ENCODE peak calls at places on chromosomes 6 and 20, in eight cellular contexts. One of them, this sample, is unnamed.

GRCh38 chr6:164322533-164322932 is 908.0 kb downstream of the QKI start:
- DNase-seq in HCT116: no peak
- DNase-seq in spleen: no peak
- DNase-seq in tibial nerve: no peak
- DNase-seq in transverse colon: no peak
- DNase-seq in ovary: no peak
- DNase-seq in stomach: no peak
- DNase-seq in uterus: no peak
- DNase-seq in this sample: no peak

GRCh38 chr6:152450519-152450918 is 186.6 kb downstream of the SYNE1 start:
- DNase-seq in ovary: no peak
- DNase-seq in spleen: no peak
- DNase-seq in HCT116: no peak
- DNase-seq in stomach: no peak
- DNase-seq in uterus: no peak
- DNase-seq in tibial nerve: no peak
- DNase-seq in transverse colon: no peak
- DNase-seq in this sample: no peak

GRCh38 chr20:44113642-44113945 is 73.4 kb downstream of the JPH2 start:
- DNase-seq in stomach: no peak
- DNase-seq in transverse colon: no peak
- DNase-seq in spleen: no peak
- DNase-seq in ovary: no peak
- DNase-seq in uterus: no peak
- DNase-seq in tibial nerve: no peak
- DNase-seq in HCT116: no peak
- DNase-seq in this sample: no peak

GRCh38 chr6:52992980-52993379 is 2.1 kb downstream of the GSTA4 start:
- DNase-seq in uterus: no peak
- DNase-seq in ovary: no peak
- DNase-seq in spleen: no peak
- DNase-seq in HCT116: no peak
- DNase-seq in stomach: no peak
- DNase-seq in tibial nerve: no peak
- DNase-seq in transverse colon: no peak
- DNase-seq in this sample: no peak

GRCh38 chr6:138692978-138693909 is 80.3 kb upstream of the CCDC28A start:
- DNase-seq in stomach: peak
- DNase-seq in ovary: peak
- DNase-seq in HCT116: peak
- DNase-seq in transverse colon: peak
- DNase-seq in tibial nerve: peak
- DNase-seq in uterus: peak
- DNase-seq in spleen: peak
- DNase-seq in this sample: peak

GRCh38 chr20:237479-237878 is 10.4 kb downstream of the DEFB129 start:
- DNase-seq in spleen: no peak
- DNase-seq in HCT116: no peak
- DNase-seq in ovary: no peak
- DNase-seq in transverse colon: peak
- DNase-seq in stomach: no peak
- DNase-seq in tibial nerve: no peak
- DNase-seq in uterus: no peak
- DNase-seq in this sample: no peak

GRCh38 chr6:133817460-133818047 is 71.4 kb upstream of the TCF21 start:
- DNase-seq in tibial nerve: no peak
- DNase-seq in stomach: no peak
- DNase-seq in uterus: no peak
- DNase-seq in HCT116: peak
- DNase-seq in spleen: no peak
- DNase-seq in ovary: no peak
- DNase-seq in transverse colon: peak
- DNase-seq in this sample: no peak

GRCh38 chr6:136793348-136793747 is 1.1 kb upstream of the MAP3K5 start:
- DNase-seq in uterus: no peak
- DNase-seq in ovary: no peak
- DNase-seq in spleen: no peak
- DNase-seq in tibial nerve: no peak
- DNase-seq in stomach: no peak
- DNase-seq in transverse colon: no peak
- DNase-seq in HCT116: no peak
- DNase-seq in this sample: no peak

GRCh38 chr20:37468886-37469285 is 52.2 kb upstream of the NNAT start:
- DNase-seq in ovary: no peak
- DNase-seq in spleen: no peak
- DNase-seq in transverse colon: no peak
- DNase-seq in tibial nerve: no peak
- DNase-seq in HCT116: no peak
- DNase-seq in uterus: no peak
- DNase-seq in stomach: no peak
- DNase-seq in this sample: no peak

GRCh38 chr6:126529605-126530004 is 189.7 kb downstream of the CENPW start:
- DNase-seq in stomach: no peak
- DNase-seq in ovary: no peak
- DNase-seq in HCT116: no peak
- DNase-seq in tibial nerve: no peak
- DNase-seq in spleen: no peak
- DNase-seq in uterus: no peak
- DNase-seq in transverse colon: no peak
- DNase-seq in this sample: no peak

GRCh38 chr20:57315083-57315963 is 14.3 kb upstream of the SPO11 start:
- DNase-seq in uterus: no peak
- DNase-seq in HCT116: no peak
- DNase-seq in stomach: no peak
- DNase-seq in tibial nerve: no peak
- DNase-seq in spleen: no peak
- DNase-seq in ovary: no peak
- DNase-seq in transverse colon: no peak
- DNase-seq in this sample: no peak

GRCh38 chr20:57024849-57025248 is 241.6 kb downstream of the BMP7 start:
- DNase-seq in uterus: no peak
- DNase-seq in HCT116: no peak
- DNase-seq in stomach: no peak
- DNase-seq in transverse colon: no peak
- DNase-seq in ovary: no peak
- DNase-seq in tibial nerve: no peak
- DNase-seq in spleen: no peak
- DNase-seq in this sample: no peak

GRCh38 chr20:51447097-51447764 is 95.3 kb downstream of the NFATC2 start:
- DNase-seq in uterus: peak
- DNase-seq in transverse colon: peak
- DNase-seq in HCT116: peak
- DNase-seq in ovary: peak
- DNase-seq in stomach: no peak
- DNase-seq in spleen: peak
- DNase-seq in tibial nerve: peak
- DNase-seq in this sample: peak

GRCh38 chr6:129340983-129341382 is 369.0 kb downstream of the ARHGAP18 start:
- DNase-seq in HCT116: no peak
- DNase-seq in stomach: no peak
- DNase-seq in ovary: no peak
- DNase-seq in transverse colon: no peak
- DNase-seq in tibial nerve: no peak
- DNase-seq in uterus: no peak
- DNase-seq in spleen: no peak
- DNase-seq in this sample: no peak

GRCh38 chr20:7856756-7857155 is 83.5 kb downstream of the HAO1 start:
- DNase-seq in ovary: no peak
- DNase-seq in tibial nerve: no peak
- DNase-seq in HCT116: no peak
- DNase-seq in spleen: no peak
- DNase-seq in uterus: no peak
- DNase-seq in transverse colon: no peak
- DNase-seq in stomach: no peak
- DNase-seq in this sample: no peak

GRCh38 chr6:21885101-21885500 is 291.6 kb downstream of the SOX4 start:
- DNase-seq in uterus: no peak
- DNase-seq in transverse colon: no peak
- DNase-seq in stomach: no peak
- DNase-seq in spleen: no peak
- DNase-seq in HCT116: no peak
- DNase-seq in ovary: no peak
- DNase-seq in tibial nerve: no peak
- DNase-seq in this sample: no peak
- H3K27ac ChIP-seq in uterus: peak
- H3K27ac ChIP-seq in transverse colon: peak
- H3K27ac ChIP-seq in stomach: peak
- H3K27ac ChIP-seq in spleen: no peak
- H3K27ac ChIP-seq in HCT116: no peak
- H3K27ac ChIP-seq in ovary: no peak
- H3K27ac ChIP-seq in tibial nerve: peak
- H3K27ac ChIP-seq in this sample: no peak

DNA sequence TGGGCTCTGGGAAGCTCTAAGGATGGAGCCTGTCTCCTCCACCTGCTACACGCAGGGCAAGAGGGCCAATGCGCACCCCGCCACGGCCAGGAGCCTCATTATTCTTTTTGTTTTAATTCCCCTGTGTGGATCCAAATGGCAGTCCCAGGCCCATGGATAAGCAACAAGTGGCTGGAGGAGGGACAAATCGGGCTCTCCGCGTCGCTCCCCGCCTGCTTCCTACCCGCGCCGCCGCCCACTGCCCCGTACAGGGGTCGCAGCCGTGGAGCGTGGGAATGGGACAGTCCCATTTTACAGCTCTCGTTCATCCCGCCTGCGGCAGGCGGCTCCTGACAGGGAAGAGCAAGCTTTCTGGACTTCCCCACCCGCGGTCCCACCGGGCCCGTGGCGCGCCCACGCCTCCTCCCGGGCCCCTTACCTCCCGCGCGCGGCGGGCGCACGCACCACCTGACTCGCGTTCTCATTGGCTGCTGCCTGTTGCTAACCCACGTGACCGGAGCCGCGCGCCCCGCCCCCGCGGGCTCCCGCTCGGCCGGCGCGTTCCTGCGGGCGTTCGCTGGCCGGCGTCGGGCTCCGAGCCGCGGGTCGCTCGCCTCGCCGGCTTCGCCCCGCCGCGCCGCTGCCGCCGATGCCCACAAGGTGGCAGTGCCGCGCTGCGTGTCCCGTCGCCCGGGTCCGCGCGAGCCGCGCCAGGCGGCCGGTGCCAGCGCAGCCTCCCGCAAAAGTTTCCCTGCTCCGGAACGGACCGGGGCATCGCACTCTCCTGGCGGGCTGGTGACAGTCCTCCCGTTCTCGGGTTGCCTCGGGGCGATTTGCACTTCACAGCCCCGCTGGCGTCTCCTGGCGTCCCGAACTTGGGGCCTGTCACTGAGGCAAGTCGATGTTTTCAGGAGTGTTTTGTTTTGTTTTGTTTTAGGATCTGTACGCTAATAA is 93.4 kb downstream of the CD83 start:
- DNase-seq in spleen: peak
- DNase-seq in HCT116: peak
- DNase-seq in stomach: peak
- DNase-seq in tibial nerve: peak
- DNase-seq in ovary: peak
- DNase-seq in transverse colon: peak
- DNase-seq in uterus: peak
- DNase-seq in this sample: peak
- TF ChIP-seq POLR2A in spleen: peak
- TF ChIP-seq POLR2A in HCT116: no peak
- TF ChIP-seq POLR2A in stomach: no peak
- TF ChIP-seq POLR2A in tibial nerve: peak
- TF ChIP-seq POLR2A in ovary: no peak
- TF ChIP-seq POLR2A in transverse colon: peak
- TF ChIP-seq POLR2A in uterus: no peak
- TF ChIP-seq POLR2A in this sample: peak

GRCh38 chr6:143288923-143289322 is 161.6 kb downstream of the ADAT2 start:
- DNase-seq in tibial nerve: no peak
- DNase-seq in ovary: no peak
- DNase-seq in transverse colon: no peak
- DNase-seq in spleen: no peak
- DNase-seq in uterus: no peak
- DNase-seq in HCT116: no peak
- DNase-seq in stomach: no peak
- DNase-seq in this sample: no peak
- H3K27ac ChIP-seq in tibial nerve: no peak
- H3K27ac ChIP-seq in ovary: no peak
- H3K27ac ChIP-seq in transverse colon: no peak
- H3K27ac ChIP-seq in spleen: no peak
- H3K27ac ChIP-seq in uterus: no peak
- H3K27ac ChIP-seq in HCT116: no peak
- H3K27ac ChIP-seq in stomach: no peak
- H3K27ac ChIP-seq in this sample: no peak

GRCh38 chr20:31673943-31674463 is 36.3 kb downstream of the COX4I2 start:
- DNase-seq in spleen: no peak
- DNase-seq in uterus: no peak
- DNase-seq in tibial nerve: no peak
- DNase-seq in HCT116: no peak
- DNase-seq in transverse colon: no peak
- DNase-seq in ovary: no peak
- DNase-seq in stomach: no peak
- DNase-seq in this sample: no peak

GRCh38 chr20:31676534-31677030 is 38.9 kb downstream of the COX4I2 start:
- DNase-seq in transverse colon: no peak
- DNase-seq in uterus: no peak
- DNase-seq in spleen: no peak
- DNase-seq in stomach: no peak
- DNase-seq in HCT116: no peak
- DNase-seq in ovary: no peak
- DNase-seq in tibial nerve: no peak
- DNase-seq in this sample: no peak

GRCh38 chr20:31677553-31678260 is 40.0 kb downstream of the COX4I2 start:
- DNase-seq in tibial nerve: no peak
- DNase-seq in transverse colon: no peak
- DNase-seq in stomach: no peak
- DNase-seq in spleen: no peak
- DNase-seq in HCT116: no peak
- DNase-seq in uterus: no peak
- DNase-seq in ovary: no peak
- DNase-seq in this sample: no peak

GRCh38 chr20:31674895-31675827 is 37.4 kb downstream of the COX4I2 start:
- DNase-seq in spleen: peak
- DNase-seq in uterus: peak
- DNase-seq in transverse colon: peak
- DNase-seq in stomach: peak
- DNase-seq in tibial nerve: peak
- DNase-seq in ovary: peak
- DNase-seq in HCT116: no peak
- DNase-seq in this sample: peak

DNA sequence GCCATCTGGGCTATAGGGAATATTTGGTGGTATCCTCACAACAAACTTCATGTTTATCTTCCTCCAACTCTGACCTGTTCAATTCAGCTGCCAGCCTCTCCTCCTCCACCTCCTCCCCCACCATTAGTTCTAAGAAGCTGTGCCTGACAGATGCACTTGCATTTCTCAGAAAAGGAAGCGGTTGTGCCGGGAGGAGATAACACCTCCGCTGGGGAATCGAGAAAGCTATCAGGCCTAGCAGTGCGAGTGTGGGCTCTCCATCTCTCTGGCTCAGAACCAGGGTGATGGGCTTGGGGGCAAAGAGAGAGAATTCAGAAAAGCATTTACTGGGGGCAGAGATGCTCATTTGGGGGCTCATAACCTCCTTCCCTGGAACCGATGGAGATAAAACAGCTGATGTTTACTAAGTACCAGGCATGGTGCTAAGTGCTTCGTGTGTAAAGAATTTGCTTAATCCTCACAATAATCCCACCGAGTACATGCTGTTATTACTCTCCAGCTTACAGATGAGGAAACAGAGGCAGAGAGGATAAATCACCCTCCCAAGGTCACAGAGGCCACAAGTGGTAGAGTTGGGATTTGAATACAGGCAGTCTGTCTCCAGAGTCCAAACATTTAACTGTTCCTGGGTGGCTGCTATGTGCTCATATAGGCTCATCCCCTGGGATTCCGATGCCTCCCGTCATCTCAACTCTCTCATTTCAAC is 38.3 kb downstream of the COX4I2 start:
- DNase-seq in transverse colon: no peak
- DNase-seq in uterus: no peak
- DNase-seq in HCT116: no peak
- DNase-seq in tibial nerve: no peak
- DNase-seq in spleen: peak
- DNase-seq in ovary: peak
- DNase-seq in stomach: no peak
- DNase-seq in this sample: no peak
- TF ChIP-seq POLR2A in transverse colon: no peak
- TF ChIP-seq POLR2A in uterus: no peak
- TF ChIP-seq POLR2A in HCT116: no peak
- TF ChIP-seq POLR2A in tibial nerve: no peak
- TF ChIP-seq POLR2A in spleen: no peak
- TF ChIP-seq POLR2A in ovary: peak
- TF ChIP-seq POLR2A in stomach: no peak
- TF ChIP-seq POLR2A in this sample: no peak

This sample was measured in right lobe of liver.